ENCODE peak calls at places on chromosomes 11 and 22, in six cellular contexts. U is fibroblast of pulmonary artery, W is colonic mucosa, O is sigmoid colon, C is pancreas, X is ascending aorta. E is an unnamed sample.

GRCh38 chr11:99632969-99633368 is 612.2 kb downstream of the CNTN5 start:
- DNase-seq in U (peak; percentile 2), W (no peak), O (no peak), C (no peak), X (no peak), E (no peak)

GRCh38 chr11:2295971-2296912 is 5.5 kb downstream of the C11orf21 start:
- DNase-seq in U (no peak), W (no peak), O (peak; percentile 28), C (peak; percentile 6), X (no peak), E (no peak)

GRCh38 chr11:122248939-122249338 is 132.9 kb upstream of the BLID start:
- DNase-seq in U (peak; percentile 25), W (no peak), O (no peak), C (no peak), X (no peak), E (no peak)

GRCh38 chr11:3199537-3200295 is 18.9 kb downstream of the MRGPRG start:
- DNase-seq in U (no peak), W (no peak), O (no peak), C (no peak), X (no peak), E (no peak)

GRCh38 chr11:84526250-84526649 is 1100.9 kb downstream of the DLG2 start:
- DNase-seq in U (peak; percentile 2), W (no peak), O (no peak), C (no peak), X (no peak), E (no peak)

GRCh38 chr11:35364101-35364780 is 55.1 kb downstream of the SLC1A2 start:
- DNase-seq in U (peak; percentile 91), W (peak; percentile 35), O (peak; percentile 94), C (peak; percentile 76), X (peak; percentile 49), E (peak; percentile 92)

GRCh38 chr11:5931061-5931460 is 11.0 kb upstream of the OR56A3 start:
- DNase-seq in U (no peak), W (no peak), O (no peak), C (no peak), X (no peak), E (no peak)

GRCh38 chr11:38365274-38365673 is 1767.2 kb upstream of the RAG2 start:
- DNase-seq in U (no peak), W (no peak), O (no peak), C (no peak), X (no peak), E (no peak)

GRCh38 chr11:77082838-77083552 is 16.2 kb downstream of the CAPN5 start:
- DNase-seq in U (peak; percentile 72), W (no peak), O (peak; percentile 87), C (no peak), X (peak; percentile 26), E (peak; percentile 57)

GRCh38 chr11:100563541-100564280 is 123.4 kb upstream of the ARHGAP42 start:
- DNase-seq in U (peak; percentile 10), W (no peak), O (no peak), C (no peak), X (no peak), E (no peak)

GRCh38 chr11:69640995-69641581 is at the start of gene CCND1:
- DNase-seq in U (peak; percentile 94), W (peak; percentile 82), O (peak; percentile 77), C (peak; percentile 70), X (no peak), E (peak; percentile 93)

GRCh38 chr11:114307524-114308203 is 11.5 kb downstream of the NNMT start:
- DNase-seq in U (peak; percentile 96), W (peak; percentile 41), O (peak; percentile 80), C (no peak), X (peak; percentile 56), E (peak; percentile 92)

GRCh38 chr11:2814751-2815150 is 70.8 kb downstream of the CDKN1C start:
- DNase-seq in U (no peak), W (no peak), O (no peak), C (no peak), X (no peak), E (no peak)

GRCh38 chr11:128210148-128210940 is 377.0 kb downstream of the ETS1 start:
- DNase-seq in U (peak; percentile 99), W (peak; percentile 53), O (no peak), C (peak; percentile 49), X (no peak), E (peak; percentile 97)

GRCh38 chr11:64932324-64932723 is 3.4 kb downstream of the GPHA2 start:
- DNase-seq in U (no peak), W (no peak), O (no peak), C (no peak), X (no peak), E (no peak)

GRCh38 chr22:24466831-24467249 is 28.3 kb upstream of the UPB1 start:
- DNase-seq in U (peak; percentile 83), W (no peak), O (no peak), C (no peak), X (no peak), E (peak; percentile 79)

GRCh38 chr11:70432065-70432464 is 33.7 kb downstream of the CTTN start:
- DNase-seq in U (no peak), W (no peak), O (no peak), C (no peak), X (no peak), E (no peak)

GRCh38 chr22:40746428-40747220 is 67.3 kb downstream of the MCHR1 start:
- DNase-seq in U (no peak), W (no peak), O (no peak), C (no peak), X (no peak), E (no peak)

GRCh38 chr11:69339916-69340565 is 46.1 kb downstream of the MYEOV start:
- DNase-seq in U (no peak), W (peak; percentile 6), O (no peak), C (peak; percentile 2), X (no peak), E (no peak)

GRCh38 chr11:117468888-117469287 is 141.2 kb downstream of the CEP164 start:
- DNase-seq in U (no peak), W (no peak), O (peak; percentile 30), C (no peak), X (no peak), E (no peak)

GRCh38 chr11:76694664-76695063 is 24.1 kb upstream of the LRRC32 start:
- DNase-seq in U (peak; percentile 72), W (no peak), O (no peak), C (no peak), X (no peak), E (peak; percentile 91)

GRCh38 chr11:62458212-62459002 is 39.6 kb downstream of the SCGB1A1 start:
- DNase-seq in U (no peak), W (no peak), O (no peak), C (no peak), X (no peak), E (peak; percentile 30)

GRCh38 chr11:10502770-10503169 is 38.2 kb downstream of the RNF141 start:
- DNase-seq in U (no peak), W (no peak), O (peak; percentile 57), C (no peak), X (no peak), E (no peak)
- H3K4me3 ChIP-seq in U (no peak overlapping the region), W (no peak overlapping the region), O (no peak overlapping the region), C (no peak overlapping the region), X (no peak overlapping the region), E (no peak overlapping the region)

GRCh38 chr22:48253573-48253972 is 1491.1 kb downstream of the TBC1D22A start:
- DNase-seq in U (no peak), W (no peak), O (no peak), C (no peak), X (no peak), E (no peak)
- TF ChIP-seq CTCF in U (no peak), W (no peak), O (no peak), C (no peak), X (no peak), E (no peak)

GRCh38 chr11:23723861-23724260 is 773.0 kb upstream of the LUZP2 start:
- DNase-seq in U (no peak), W (no peak), O (no peak), C (no peak), X (no peak), E (no peak)
- H3K4me3 ChIP-seq in U (no peak overlapping the region), W (no peak overlapping the region), O (no peak overlapping the region), C (no peak overlapping the region), X (no peak overlapping the region), E (no peak overlapping the region)

DNA sequence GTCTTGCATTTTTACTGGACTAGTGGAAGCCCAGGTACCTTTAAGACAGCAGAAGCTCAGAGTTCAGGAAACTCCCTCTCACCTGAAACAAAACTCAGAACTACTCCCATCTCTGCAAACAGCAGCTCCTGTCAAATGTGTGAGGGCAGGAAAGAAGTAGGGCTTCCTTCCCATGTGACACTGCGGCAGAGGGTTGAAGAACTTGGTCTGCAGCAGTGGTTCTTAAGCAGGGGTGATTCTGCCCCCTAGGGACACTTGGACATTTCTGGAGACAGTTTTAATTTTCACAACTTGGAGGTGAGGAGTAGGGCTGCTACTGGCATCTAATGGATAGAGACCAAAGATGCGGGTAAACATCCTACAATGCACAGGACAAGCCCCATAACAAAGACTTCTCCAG is 63.4 kb downstream of the RCN1 start:
- DNase-seq in U (peak; percentile 54), W (no peak), O (no peak), C (no peak), X (no peak), E (peak; percentile 34)
- TF ChIP-seq CTCF in U (peak; percentile 34), W (no peak), O (no peak), C (no peak), X (no peak), E (no peak)

E was measured in cardiac fibroblast.